ENCODE peak calls at places on chromosomes 6 and 20, in four cellular contexts. One of them, this sample, is unnamed.

GRCh38 chr6:10585232-10585887 is 64.2 kb downstream of the GCNT2 start:
- DNase-seq in brain microvascular endothelial cell: no peak
- DNase-seq in cardiac muscle cell: no peak
- DNase-seq in mammary epithelial cell: no peak
- DNase-seq in this sample: no peak

GRCh38 chr20:51412333-51412761 is 130.2 kb downstream of the NFATC2 start:
- DNase-seq in cardiac muscle cell: peak
- DNase-seq in brain microvascular endothelial cell: peak
- DNase-seq in mammary epithelial cell: peak
- DNase-seq in this sample: no peak

GRCh38 chr6:5453531-5453930 is 192.2 kb downstream of the FARS2 start:
- DNase-seq in brain microvascular endothelial cell: no peak
- DNase-seq in mammary epithelial cell: no peak
- DNase-seq in cardiac muscle cell: no peak
- DNase-seq in this sample: no peak

GRCh38 chr20:48238781-48239180 is 453.5 kb upstream of the SULF2 start:
- DNase-seq in mammary epithelial cell: no peak
- DNase-seq in cardiac muscle cell: no peak
- DNase-seq in brain microvascular endothelial cell: no peak
- DNase-seq in this sample: no peak

GRCh38 chr20:17887331-17888030 is 81.1 kb downstream of the SNX5 start:
- DNase-seq in mammary epithelial cell: no peak
- DNase-seq in cardiac muscle cell: no peak
- DNase-seq in brain microvascular endothelial cell: no peak
- DNase-seq in this sample: no peak

GRCh38 chr6:127971945-127972391 is 71.1 kb upstream of the THEMIS start:
- DNase-seq in cardiac muscle cell: peak
- DNase-seq in brain microvascular endothelial cell: peak
- DNase-seq in mammary epithelial cell: peak
- DNase-seq in this sample: peak

GRCh38 chr6:25041676-25042598 is 106.2 kb upstream of the RIPOR2 start:
- DNase-seq in brain microvascular endothelial cell: no peak
- DNase-seq in cardiac muscle cell: no peak
- DNase-seq in mammary epithelial cell: no peak
- DNase-seq in this sample: no peak

GRCh38 chr6:26216886-26217713 is 129.9 kb downstream of the HFE start:
- DNase-seq in mammary epithelial cell: no peak
- DNase-seq in brain microvascular endothelial cell: peak
- DNase-seq in cardiac muscle cell: peak
- DNase-seq in this sample: no peak

GRCh38 chr20:6029538-6029937 is 24.3 kb downstream of the LRRN4 start:
- DNase-seq in cardiac muscle cell: peak
- DNase-seq in brain microvascular endothelial cell: no peak
- DNase-seq in mammary epithelial cell: no peak
- DNase-seq in this sample: no peak

GRCh38 chr6:38579010-38579628 is 60.6 kb downstream of the BTBD9 start:
- DNase-seq in brain microvascular endothelial cell: no peak
- DNase-seq in cardiac muscle cell: peak
- DNase-seq in mammary epithelial cell: no peak
- DNase-seq in this sample: no peak

GRCh38 chr20:61953037-61953788 is 112.5 kb downstream of the TAF4 start:
- DNase-seq in cardiac muscle cell: no peak
- DNase-seq in brain microvascular endothelial cell: no peak
- DNase-seq in mammary epithelial cell: no peak
- DNase-seq in this sample: no peak

GRCh38 chr6:30625511-30625910 is 1.2 kb upstream of the ATAT1 start:
- DNase-seq in brain microvascular endothelial cell: no peak
- DNase-seq in mammary epithelial cell: no peak
- DNase-seq in cardiac muscle cell: no peak
- DNase-seq in this sample: no peak

GRCh38 chr6:156954781-156955180 is 177.6 kb downstream of the ARID1B start:
- DNase-seq in cardiac muscle cell: no peak
- DNase-seq in mammary epithelial cell: no peak
- DNase-seq in brain microvascular endothelial cell: no peak
- DNase-seq in this sample: no peak
- H3K27ac ChIP-seq in cardiac muscle cell: no peak
- H3K27ac ChIP-seq in mammary epithelial cell: peak
- H3K27ac ChIP-seq in brain microvascular endothelial cell: no peak
- H3K27ac ChIP-seq in this sample: no peak

GRCh38 chr6:125871365-125871764 is 80.6 kb downstream of the NCOA7 start:
- DNase-seq in mammary epithelial cell: peak
- DNase-seq in brain microvascular endothelial cell: no peak
- DNase-seq in cardiac muscle cell: no peak
- DNase-seq in this sample: no peak
- H3K27ac ChIP-seq in mammary epithelial cell: no peak
- H3K27ac ChIP-seq in brain microvascular endothelial cell: no peak
- H3K27ac ChIP-seq in cardiac muscle cell: no peak
- H3K27ac ChIP-seq in this sample: no peak

DNA sequence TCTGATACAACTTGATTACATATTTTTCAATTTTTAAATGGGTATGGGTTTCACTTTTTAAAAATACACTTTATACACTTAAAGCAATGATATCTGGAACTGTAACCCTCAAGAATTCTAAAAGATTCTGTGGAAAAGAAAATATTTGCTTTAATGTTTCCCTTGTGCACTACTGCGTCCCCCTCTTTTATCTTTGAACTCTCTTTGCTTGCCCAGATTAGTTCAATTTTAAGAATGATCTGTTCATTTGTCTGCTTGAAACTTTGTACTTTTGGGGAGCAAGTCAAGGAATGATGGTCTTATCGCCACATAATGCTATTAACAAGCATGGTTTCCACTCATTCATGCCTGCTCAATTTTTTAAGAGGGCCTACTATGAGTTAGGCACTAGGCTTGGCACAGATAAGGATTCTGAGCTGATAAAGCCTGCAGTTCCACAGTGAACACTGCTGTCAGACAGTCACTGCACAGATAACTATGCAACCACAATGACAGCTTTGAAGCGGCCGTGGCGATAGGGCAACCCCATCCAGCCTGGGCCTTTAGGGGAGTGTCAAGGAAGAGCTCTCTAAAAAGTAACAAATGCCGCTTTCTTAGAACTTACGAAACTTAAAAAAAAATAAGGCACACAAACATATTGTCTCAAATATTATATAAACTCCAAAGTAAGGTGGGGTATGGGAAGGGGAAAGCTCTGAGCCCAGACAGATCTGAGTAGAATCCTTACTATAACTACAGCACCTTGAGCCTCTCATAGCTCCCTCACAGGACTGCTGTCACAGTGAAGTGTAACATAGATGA is 29.7 kb downstream of the FYN start:
- DNase-seq in mammary epithelial cell: no peak
- DNase-seq in cardiac muscle cell: no peak
- DNase-seq in brain microvascular endothelial cell: peak
- DNase-seq in this sample: no peak
- H3K27ac ChIP-seq in mammary epithelial cell: no peak
- H3K27ac ChIP-seq in cardiac muscle cell: peak
- H3K27ac ChIP-seq in brain microvascular endothelial cell: peak
- H3K27ac ChIP-seq in this sample: no peak

DNA sequence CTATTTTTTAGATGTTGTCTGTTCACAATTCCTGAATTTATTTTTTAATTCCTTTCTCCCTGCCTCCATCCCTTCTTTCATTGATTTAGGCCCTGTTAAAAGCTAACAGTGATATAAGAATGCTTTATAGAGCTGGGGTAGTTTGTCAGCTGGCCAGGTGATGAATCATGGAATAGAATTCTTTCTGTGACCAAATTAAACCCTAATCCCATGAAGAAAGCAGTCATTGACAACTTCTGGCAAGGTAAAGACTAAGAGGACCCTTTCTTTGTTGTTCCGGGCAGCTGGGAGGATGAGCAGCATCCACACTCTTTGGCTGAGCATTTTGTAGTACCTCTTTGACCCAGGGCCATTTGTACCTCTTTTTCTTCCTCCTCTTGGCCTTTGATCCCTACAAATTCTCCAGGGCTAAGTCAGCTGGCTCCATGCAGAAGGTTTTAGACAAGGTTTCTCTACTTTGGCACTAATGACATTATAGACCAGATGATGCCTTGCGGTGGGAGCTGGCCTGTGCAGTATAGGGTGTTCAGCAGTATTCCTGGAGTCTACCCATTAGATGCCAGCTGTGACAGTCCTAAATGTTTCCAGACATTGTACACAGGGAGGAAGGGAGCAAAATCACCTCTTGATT is 102.9 kb downstream of the SLX4IP start:
- DNase-seq in cardiac muscle cell: no peak
- DNase-seq in mammary epithelial cell: peak
- DNase-seq in brain microvascular endothelial cell: peak
- DNase-seq in this sample: no peak
- H3K27ac ChIP-seq in cardiac muscle cell: no peak
- H3K27ac ChIP-seq in mammary epithelial cell: no peak
- H3K27ac ChIP-seq in brain microvascular endothelial cell: peak
- H3K27ac ChIP-seq in this sample: no peak

GRCh38 chr6:32195652-32195901 is 3.1 kb upstream of the GPSM3 start:
- DNase-seq in cardiac muscle cell: peak
- DNase-seq in brain microvascular endothelial cell: peak
- DNase-seq in mammary epithelial cell: peak
- DNase-seq in this sample: peak

GRCh38 chr6:32194825-32195651 is 2.6 kb upstream of the GPSM3 start:
- DNase-seq in cardiac muscle cell: peak
- DNase-seq in mammary epithelial cell: peak
- DNase-seq in brain microvascular endothelial cell: peak
- DNase-seq in this sample: no peak

GRCh38 chr6:32195902-32196681 is 3.6 kb upstream of the GPSM3 start:
- DNase-seq in brain microvascular endothelial cell: peak
- DNase-seq in cardiac muscle cell: peak
- DNase-seq in mammary epithelial cell: peak
- DNase-seq in this sample: no peak

GRCh38 chr6:32192608-32193039 is at the start of gene GPSM3:
- DNase-seq in mammary epithelial cell: no peak
- DNase-seq in brain microvascular endothelial cell: peak
- DNase-seq in cardiac muscle cell: peak
- DNase-seq in this sample: no peak

GRCh38 chr6:32194388-32194787 is 1.9 kb upstream of the GPSM3 start:
- DNase-seq in mammary epithelial cell: no peak
- DNase-seq in brain microvascular endothelial cell: no peak
- DNase-seq in cardiac muscle cell: no peak
- DNase-seq in this sample: no peak
- H3K27ac ChIP-seq in mammary epithelial cell: peak
- H3K27ac ChIP-seq in brain microvascular endothelial cell: no peak
- H3K27ac ChIP-seq in cardiac muscle cell: peak
- H3K27ac ChIP-seq in this sample: peak

GRCh38 chr6:167747152-167747427 is 79.6 kb upstream of the AFDN start:
- DNase-seq in mammary epithelial cell: no peak
- DNase-seq in cardiac muscle cell: no peak
- DNase-seq in brain microvascular endothelial cell: no peak
- DNase-seq in this sample: no peak

GRCh38 chr6:167746377-167747151 is 80.1 kb upstream of the AFDN start:
- DNase-seq in brain microvascular endothelial cell: no peak
- DNase-seq in cardiac muscle cell: no peak
- DNase-seq in mammary epithelial cell: no peak
- DNase-seq in this sample: no peak

GRCh38 chr6:167748458-167749379 is 78.0 kb upstream of the AFDN start:
- DNase-seq in mammary epithelial cell: no peak
- DNase-seq in cardiac muscle cell: no peak
- DNase-seq in brain microvascular endothelial cell: no peak
- DNase-seq in this sample: no peak

GRCh38 chr6:167748046-167748445 is 78.7 kb upstream of the AFDN start:
- DNase-seq in cardiac muscle cell: no peak
- DNase-seq in brain microvascular endothelial cell: no peak
- DNase-seq in mammary epithelial cell: no peak
- DNase-seq in this sample: no peak

DNA sequence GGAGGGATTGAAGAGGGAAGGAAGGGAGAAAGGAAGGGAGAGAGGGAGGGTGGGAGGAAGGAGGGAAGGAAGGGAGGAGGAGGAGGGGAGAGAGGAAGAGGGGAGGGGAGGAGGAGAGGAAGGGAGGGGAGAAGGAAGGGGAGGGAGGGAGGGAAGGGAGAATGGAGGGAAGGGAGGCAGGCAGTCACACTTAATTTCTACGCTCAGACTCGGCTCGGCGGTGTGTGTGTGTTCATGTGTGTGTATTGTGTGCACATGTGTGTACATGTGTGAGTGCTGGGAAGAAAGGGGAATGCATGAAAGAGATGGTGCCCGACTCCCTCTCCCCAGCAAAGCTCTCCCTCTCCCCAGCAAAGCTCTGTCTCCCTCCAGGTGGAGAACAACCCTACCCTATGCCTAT is 79.1 kb upstream of the AFDN start:
- DNase-seq in cardiac muscle cell: no peak
- DNase-seq in mammary epithelial cell: no peak
- DNase-seq in brain microvascular endothelial cell: no peak
- DNase-seq in this sample: no peak
- H3K27ac ChIP-seq in cardiac muscle cell: no peak
- H3K27ac ChIP-seq in mammary epithelial cell: no peak
- H3K27ac ChIP-seq in brain microvascular endothelial cell: no peak
- H3K27ac ChIP-seq in this sample: no peak

This sample was measured in epithelial cell of prostate.